ENCODE peak calls at places on chromosome 9, in five cellular contexts. One of them, this sample, is unnamed.
A peak's percentile ranks its signal among the peaks of the same experiment; 100 is the strongest.

GRCh38 chr9:115167175-115167574 is 49.2 kb upstream of the TNC start:
- DNase-seq in HFFc6: peak; percentile 78
- DNase-seq in left colon: no peak
- DNase-seq in astrocyte of the spinal cord: peak; percentile 68
- DNase-seq in CD4-positive, alpha-beta memory T cell: no peak
- DNase-seq in this sample: no peak

GRCh38 chr9:15469862-15470261 is 40.9 kb downstream of the PSIP1 start:
- DNase-seq in astrocyte of the spinal cord: no peak
- DNase-seq in CD4-positive, alpha-beta memory T cell: no peak
- DNase-seq in HFFc6: no peak
- DNase-seq in left colon: no peak
- DNase-seq in this sample: no peak

GRCh38 chr9:123749580-123750202 is 180.2 kb downstream of the DENND1A start:
- DNase-seq in HFFc6: no peak
- DNase-seq in CD4-positive, alpha-beta memory T cell: no peak
- DNase-seq in astrocyte of the spinal cord: no peak
- DNase-seq in left colon: no peak
- DNase-seq in this sample: peak; percentile 67

GRCh38 chr9:3027260-3027659 is 183.4 kb upstream of the PUM3 start:
- DNase-seq in CD4-positive, alpha-beta memory T cell: no peak
- DNase-seq in left colon: no peak
- DNase-seq in HFFc6: no peak
- DNase-seq in astrocyte of the spinal cord: no peak
- DNase-seq in this sample: no peak

GRCh38 chr9:106880863-106881262 is 17.9 kb downstream of the ZNF462 start:
- DNase-seq in astrocyte of the spinal cord: peak; percentile 12
- DNase-seq in CD4-positive, alpha-beta memory T cell: no peak
- DNase-seq in HFFc6: no peak
- DNase-seq in left colon: no peak
- DNase-seq in this sample: no peak

GRCh38 chr9:111597852-111598729 is 1.4 kb downstream of the PTGR1 start:
- DNase-seq in CD4-positive, alpha-beta memory T cell: peak; percentile 72
- DNase-seq in HFFc6: peak; percentile 46
- DNase-seq in left colon: peak; percentile 55
- DNase-seq in astrocyte of the spinal cord: peak; percentile 77
- DNase-seq in this sample: peak; percentile 45

GRCh38 chr9:130681769-130682489 is 11.7 kb upstream of the EXOSC2 start:
- DNase-seq in HFFc6: no peak
- DNase-seq in astrocyte of the spinal cord: no peak
- DNase-seq in left colon: no peak
- DNase-seq in CD4-positive, alpha-beta memory T cell: peak; percentile 48
- DNase-seq in this sample: no peak

GRCh38 chr9:114156658-114157421 is 1.5 kb downstream of the COL27A1 start:
- DNase-seq in HFFc6: peak; percentile 88
- DNase-seq in left colon: peak; percentile 51
- DNase-seq in astrocyte of the spinal cord: peak; percentile 83
- DNase-seq in CD4-positive, alpha-beta memory T cell: no peak
- DNase-seq in this sample: no peak

GRCh38 chr9:68507098-68507795 is 33.4 kb downstream of the TMEM252 start:
- DNase-seq in left colon: no peak
- DNase-seq in HFFc6: peak; percentile 28
- DNase-seq in CD4-positive, alpha-beta memory T cell: no peak
- DNase-seq in astrocyte of the spinal cord: peak; percentile 16
- DNase-seq in this sample: peak; percentile 29

GRCh38 chr9:37626708-37627293 is 24.0 kb upstream of the FRMPD1 start:
- DNase-seq in left colon: no peak
- DNase-seq in CD4-positive, alpha-beta memory T cell: no peak
- DNase-seq in HFFc6: no peak
- DNase-seq in astrocyte of the spinal cord: no peak
- DNase-seq in this sample: no peak

GRCh38 chr9:87781331-87781730 is 55.4 kb downstream of the CTSL start:
- DNase-seq in astrocyte of the spinal cord: no peak
- DNase-seq in left colon: no peak
- DNase-seq in HFFc6: no peak
- DNase-seq in CD4-positive, alpha-beta memory T cell: no peak
- DNase-seq in this sample: no peak

GRCh38 chr9:16653491-16654407 is 216.7 kb downstream of the BNC2 start:
- DNase-seq in HFFc6: no peak
- DNase-seq in astrocyte of the spinal cord: no peak
- DNase-seq in CD4-positive, alpha-beta memory T cell: no peak
- DNase-seq in left colon: peak; percentile 31
- DNase-seq in this sample: no peak

GRCh38 chr9:136343121-136343883 is 16.0 kb downstream of the GPSM1 start:
- DNase-seq in HFFc6: no peak
- DNase-seq in astrocyte of the spinal cord: no peak
- DNase-seq in CD4-positive, alpha-beta memory T cell: no peak
- DNase-seq in left colon: no peak
- DNase-seq in this sample: no peak

GRCh38 chr9:6383551-6384225 is 29.3 kb upstream of the UHRF2 start:
- DNase-seq in HFFc6: peak; percentile 65
- DNase-seq in CD4-positive, alpha-beta memory T cell: no peak
- DNase-seq in left colon: no peak
- DNase-seq in astrocyte of the spinal cord: peak; percentile 58
- DNase-seq in this sample: no peak

GRCh38 chr9:31259824-31260223 is 1124.6 kb upstream of the ACO1 start:
- DNase-seq in HFFc6: no peak
- DNase-seq in astrocyte of the spinal cord: no peak
- DNase-seq in CD4-positive, alpha-beta memory T cell: no peak
- DNase-seq in left colon: no peak
- DNase-seq in this sample: no peak

GRCh38 chr9:94599102-94599501 is 5.5 kb upstream of the FBP2 start:
- DNase-seq in astrocyte of the spinal cord: no peak
- DNase-seq in HFFc6: no peak
- DNase-seq in CD4-positive, alpha-beta memory T cell: no peak
- DNase-seq in left colon: no peak
- DNase-seq in this sample: no peak

GRCh38 chr9:133514475-133515239 is 10.1 kb downstream of the MYMK start:
- DNase-seq in HFFc6: no peak
- DNase-seq in left colon: no peak
- DNase-seq in CD4-positive, alpha-beta memory T cell: no peak
- DNase-seq in astrocyte of the spinal cord: no peak
- DNase-seq in this sample: peak; percentile 80

GRCh38 chr9:116359958-116360357 is 206.4 kb downstream of the PAPPA start:
- DNase-seq in left colon: no peak
- DNase-seq in astrocyte of the spinal cord: no peak
- DNase-seq in CD4-positive, alpha-beta memory T cell: no peak
- DNase-seq in HFFc6: no peak
- DNase-seq in this sample: no peak

GRCh38 chr9:12933957-12934356 is 159.1 kb downstream of the LURAP1L start:
- DNase-seq in astrocyte of the spinal cord: no peak
- DNase-seq in CD4-positive, alpha-beta memory T cell: no peak
- DNase-seq in HFFc6: peak; percentile 19
- DNase-seq in left colon: no peak
- DNase-seq in this sample: no peak

GRCh38 chr9:68433629-68434028 is 77.2 kb downstream of the PGM5 start:
- DNase-seq in CD4-positive, alpha-beta memory T cell: no peak
- DNase-seq in left colon: no peak
- DNase-seq in astrocyte of the spinal cord: no peak
- DNase-seq in HFFc6: no peak
- DNase-seq in this sample: no peak

GRCh38 chr9:8764041-8764440 is 964.5 kb upstream of the DMAC1 start:
- DNase-seq in CD4-positive, alpha-beta memory T cell: no peak
- DNase-seq in astrocyte of the spinal cord: no peak
- DNase-seq in HFFc6: no peak
- DNase-seq in left colon: no peak
- DNase-seq in this sample: no peak

GRCh38 chr9:107153336-107153735 is 129.7 kb upstream of the RAD23B start:
- DNase-seq in left colon: no peak
- DNase-seq in HFFc6: peak; percentile 8
- DNase-seq in astrocyte of the spinal cord: peak; percentile 23
- DNase-seq in CD4-positive, alpha-beta memory T cell: no peak
- DNase-seq in this sample: no peak

GRCh38 chr9:72533322-72533721 is 11.9 kb downstream of the TMC1 start:
- DNase-seq in astrocyte of the spinal cord: peak; percentile 59
- DNase-seq in HFFc6: peak; percentile 30
- DNase-seq in CD4-positive, alpha-beta memory T cell: no peak
- DNase-seq in left colon: no peak
- DNase-seq in this sample: no peak

GRCh38 chr9:120655005-120655622 is 59.2 kb downstream of the MEGF9 start:
- DNase-seq in HFFc6: peak; percentile 27
- DNase-seq in CD4-positive, alpha-beta memory T cell: no peak
- DNase-seq in astrocyte of the spinal cord: peak; percentile 55
- DNase-seq in left colon: no peak
- DNase-seq in this sample: no peak

GRCh38 chr9:33187519-33188218 is 20.5 kb upstream of the B4GALT1 start:
- DNase-seq in astrocyte of the spinal cord: peak; percentile 54
- DNase-seq in left colon: peak; percentile 44
- DNase-seq in CD4-positive, alpha-beta memory T cell: no peak
- DNase-seq in HFFc6: peak; percentile 70
- DNase-seq in this sample: no peak

GRCh38 chr9:86975571-86975970 is 28.3 kb upstream of the GAS1 start:
- DNase-seq in left colon: no peak
- DNase-seq in HFFc6: no peak
- DNase-seq in CD4-positive, alpha-beta memory T cell: no peak
- DNase-seq in astrocyte of the spinal cord: no peak
- DNase-seq in this sample: no peak

GRCh38 chr9:38619556-38620447 is 594 bp downstream of the ANKRD18A start:
- DNase-seq in astrocyte of the spinal cord: no peak
- DNase-seq in left colon: peak; percentile 28
- DNase-seq in CD4-positive, alpha-beta memory T cell: peak; percentile 51
- DNase-seq in HFFc6: no peak
- DNase-seq in this sample: peak; percentile 34

GRCh38 chr9:132249123-132249522 is 87.3 kb downstream of the NTNG2 start:
- DNase-seq in CD4-positive, alpha-beta memory T cell: no peak
- DNase-seq in astrocyte of the spinal cord: no peak
- DNase-seq in HFFc6: no peak
- DNase-seq in left colon: no peak
- DNase-seq in this sample: no peak

This sample was measured in pons.